ENCODE peak calls at places on chromosomes 12 and 14, in four cellular contexts. L is K562, P is fibroblast of lung, J is SK-N-SH. D is an unnamed sample.

GRCh38 chr12:100860611-100861010 is 66.0 kb downstream of the ANO4 start:
- DNase-seq in P (no peak), J (no peak), L (no peak), D (peak; percentile 3)

GRCh38 chr12:123141615-123142517 is 9.0 kb downstream of the PITPNM2 start:
- DNase-seq in J (no peak), L (no peak), P (peak; percentile 85), D (no peak)

GRCh38 chr12:20477691-20478090 is 109.4 kb downstream of the PDE3A start:
- DNase-seq in P (peak; percentile 56), L (no peak), J (no peak), D (no peak)

GRCh38 chr12:117513353-117513752 is 151.9 kb upstream of the NOS1 start:
- DNase-seq in J (no peak), L (no peak), P (no peak), D (no peak)

GRCh38 chr14:54322241-54322640 is 74.6 kb upstream of the CDKN3 start:
- DNase-seq in L (no peak), J (no peak), P (no peak), D (no peak)

GRCh38 chr14:61587397-61587713 is 108.0 kb upstream of the HIF1A start:
- DNase-seq in J (no peak), L (no peak), P (no peak), D (no peak)

GRCh38 chr12:54257332-54257731 is 22.6 kb downstream of the CBX5 start:
- DNase-seq in J (no peak), P (no peak), L (peak; percentile 4), D (peak; percentile 55)

GRCh38 chr12:79001404-79001803 is 136.8 kb downstream of the SYT1 start:
- DNase-seq in J (no peak), P (no peak), L (no peak), D (no peak)

GRCh38 chr12:120085920-120086319 is 30.6 kb downstream of the RAB35 start:
- DNase-seq in P (no peak), J (no peak), L (no peak), D (no peak)

GRCh38 chr14:66104486-66104885 is 381.7 kb upstream of the CCDC196 start:
- DNase-seq in J (no peak), L (peak; percentile 21), P (no peak), D (no peak)

GRCh38 chr12:54148560-54149439 is 40.0 kb downstream of the SMUG1 start:
- DNase-seq in L (no peak), P (no peak), J (no peak), D (no peak)

GRCh38 chr12:46303039-46303666 is 34.3 kb upstream of the SLC38A1 start:
- DNase-seq in L (peak; percentile 74), J (peak; percentile 54), P (peak; percentile 57), D (peak; percentile 36)

GRCh38 chr12:132672116-132672515 is 15.0 kb downstream of the POLE start:
- DNase-seq in P (no peak), J (no peak), L (no peak), D (no peak)

GRCh38 chr12:54368709-54369596 is 4.7 kb upstream of the GPR84 start:
- DNase-seq in L (peak; percentile 78), J (peak; percentile 77), P (peak; percentile 89), D (peak; percentile 94)

GRCh38 chr14:79567306-79567705 is 644.0 kb downstream of the DIO2 start:
- DNase-seq in P (no peak), L (no peak), J (no peak), D (no peak)

GRCh38 chr12:108482717-108483212 is 32.3 kb upstream of the FICD start:
- DNase-seq in P (no peak), J (no peak), L (peak; percentile 44), D (no peak)

GRCh38 chr14:72451081-72451972 is 442.6 kb downstream of the DPF3 start:
- DNase-seq in L (no peak), P (peak; percentile 9), J (no peak), D (no peak)

GRCh38 chr14:68469208-68469713 is 323.6 kb downstream of the ZFP36L1 start:
- DNase-seq in P (no peak), J (no peak), L (no peak), D (no peak)

GRCh38 chr12:19970116-19970515 is 398.2 kb upstream of the PDE3A start:
- DNase-seq in L (no peak), P (peak; percentile 68), J (peak; percentile 52), D (no peak)

GRCh38 chr14:71135911-71136310 is 228.7 kb downstream of the PCNX1 start:
- DNase-seq in J (no peak), L (no peak), P (no peak), D (no peak)

GRCh38 chr12:64946132-64946829 is 121.8 kb downstream of the TBC1D30 start:
- DNase-seq in L (no peak), P (peak; percentile 42), J (peak; percentile 69), D (no peak)
- H2AFZ ChIP-seq in L (no peak overlapping the region), P (no peak overlapping the region), J (no peak overlapping the region), D (no peak overlapping the region)

GRCh38 chr14:75430526-75430925 is 2.7 kb downstream of the JDP2 start:
- DNase-seq in J (no peak), L (no peak), P (peak; percentile 80), D (peak; percentile 95)
- TF ChIP-seq CTCF in J (no peak), L (no peak), P (peak; percentile 26), D (no peak)

GRCh38 chr14:100371773-100372172 is 48.6 kb downstream of the SLC25A47 start:
- DNase-seq in P (no peak), J (no peak), L (no peak), D (no peak)
- H3K4me3 ChIP-seq in P (no peak overlapping the region), J (no peak overlapping the region), L (peak overlapping the region; percentile 18), D (no peak overlapping the region)

DNA sequence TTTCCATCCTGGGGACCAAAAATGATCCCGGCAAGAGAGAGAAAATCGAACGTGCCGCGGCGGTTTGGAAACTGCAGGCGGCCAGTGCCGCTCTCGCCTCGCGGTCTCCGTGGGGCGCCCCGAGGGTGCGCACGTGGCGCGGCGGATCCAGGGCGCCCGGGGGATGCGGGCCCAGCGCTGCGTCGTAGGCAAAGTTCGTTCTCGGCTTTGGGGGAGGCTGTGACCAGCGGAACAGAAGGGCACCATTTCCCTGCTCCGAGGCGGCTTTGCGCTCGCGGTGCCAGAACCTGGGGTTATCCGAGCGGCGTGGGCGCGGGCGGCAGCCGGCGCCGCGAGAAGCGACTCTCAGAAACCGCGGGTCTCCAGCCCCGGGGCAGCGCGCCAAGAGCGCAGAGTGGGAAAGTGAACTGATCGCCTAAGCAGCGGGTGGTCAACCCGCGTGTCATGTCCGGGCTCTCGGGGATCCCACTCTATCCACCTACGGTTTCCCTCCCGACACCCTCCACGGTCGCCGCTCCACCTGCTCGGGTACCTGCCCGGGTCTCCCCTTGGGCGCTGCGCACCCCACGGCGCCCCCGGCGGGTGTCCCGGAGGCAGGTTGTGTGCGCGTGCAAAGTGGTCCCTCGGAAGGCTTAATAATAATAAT is 1.1 kb downstream of the ESRRB start:
- DNase-seq in P (no peak), L (no peak), J (peak; percentile 40), D (no peak)
- H2AFZ ChIP-seq in P (no peak overlapping the region), L (no peak overlapping the region), J (no peak overlapping the region), D (no peak overlapping the region)